ENCODE peak calls at places on chromosomes 16 and 17, in ten cellular contexts. H is OCI-LY7; J is mesendoderm; Z is mucosa of gallbladder; D is smooth muscle cell of the brain vasculature; K is GM12865; U is activated naive CD4-positive, alpha-beta T cell; C is GM12892; S is activated CD8-positive, alpha-beta T cell treated with anti-CD3 and anti-CD28 coated beads for 36 hours; I is A549. N is an unnamed sample.

GRCh38 chr17:49997256-49997735 is 2.3 kb upstream of the DLX3 start:
- DNase-seq in H (no peak), J (no peak), Z (no peak), D (no peak), K (no peak), U (no peak), C (no peak), S (no peak), I (no peak), N (peak)

GRCh38 chr16:84774810-84775209 is 45.0 kb upstream of the CRISPLD2 start:
- DNase-seq in H (no peak), J (no peak), Z (no peak), D (no peak), K (no peak), U (no peak), C (no peak), S (no peak), I (no peak), N (no peak)

GRCh38 chr17:57948555-57949420 is 6.4 kb downstream of the CUEDC1 start:
- DNase-seq in H (no peak), J (peak), Z (no peak), D (peak), K (peak), U (no peak), C (no peak), S (peak), I (peak), N (no peak)

GRCh38 chr17:46787478-46787877 is 31.0 kb downstream of the WNT3 start:
- DNase-seq in H (no peak), J (no peak), Z (no peak), D (no peak), K (no peak), U (no peak), C (no peak), S (no peak), I (no peak), N (no peak)

GRCh38 chr17:48060249-48060648 is 12.1 kb downstream of the NFE2L1 start:
- DNase-seq in H (no peak), J (no peak), Z (no peak), D (no peak), K (no peak), U (no peak), C (no peak), S (no peak), I (no peak), N (no peak)

GRCh38 chr16:86142801-86143236 is 243.9 kb downstream of the IRF8 start:
- DNase-seq in H (no peak), J (no peak), Z (no peak), D (no peak), K (peak), U (no peak), C (no peak), S (no peak), I (no peak), N (no peak)

GRCh38 chr16:14628806-14629611 is 1.1 kb downstream of the PARN start:
- DNase-seq in H (peak), J (no peak), Z (no peak), D (no peak), K (peak), U (no peak), C (no peak), S (peak), I (no peak), N (no peak)

GRCh38 chr16:3950343-3951193 is 70.1 kb upstream of the CREBBP start:
- DNase-seq in H (no peak), J (no peak), Z (peak), D (no peak), K (no peak), U (no peak), C (no peak), S (no peak), I (no peak), N (no peak)

GRCh38 chr17:49146620-49147306 is 14.2 kb downstream of the B4GALNT2 start:
- DNase-seq in H (no peak), J (peak), Z (no peak), D (peak), K (no peak), U (no peak), C (no peak), S (no peak), I (peak), N (no peak)

GRCh38 chr16:55543470-55543869 is 23.0 kb upstream of the CAPNS2 start:
- DNase-seq in H (no peak), J (peak), Z (no peak), D (no peak), K (no peak), U (no peak), C (no peak), S (no peak), I (no peak), N (no peak)

GRCh38 chr17:28500712-28501379 is 5.3 kb upstream of the FOXN1 start:
- DNase-seq in H (no peak), J (no peak), Z (no peak), D (no peak), K (peak), U (no peak), C (peak), S (no peak), I (no peak), N (no peak)

GRCh38 chr17:3697157-3697515 is 1.2 kb upstream of the P2RX5 start:
- DNase-seq in H (no peak), J (no peak), Z (no peak), D (no peak), K (no peak), U (no peak), C (no peak), S (no peak), I (no peak), N (no peak)

GRCh38 chr16:49415083-49415482 is 41.5 kb downstream of the C16orf78 start:
- DNase-seq in H (no peak), J (no peak), Z (no peak), D (no peak), K (no peak), U (no peak), C (no peak), S (no peak), I (no peak), N (no peak)

GRCh38 chr16:85979605-85980004 is 80.6 kb downstream of the IRF8 start:
- DNase-seq in H (no peak), J (no peak), Z (no peak), D (no peak), K (no peak), U (no peak), C (no peak), S (no peak), I (no peak), N (no peak)

GRCh38 chr16:8703693-8704092 is 29.3 kb downstream of the ABAT start:
- DNase-seq in H (no peak), J (no peak), Z (no peak), D (no peak), K (no peak), U (no peak), C (no peak), S (no peak), I (no peak), N (no peak)

GRCh38 chr17:56203430-56203829 is 50.2 kb downstream of the ANKFN1 start:
- DNase-seq in H (peak), J (no peak), Z (no peak), D (no peak), K (peak), U (no peak), C (no peak), S (no peak), I (peak), N (no peak)

GRCh38 chr16:28218109-28218508 is 6.3 kb upstream of the XPO6 start:
- DNase-seq in H (peak), J (peak), Z (peak), D (no peak), K (peak), U (peak), C (no peak), S (peak), I (no peak), N (peak)

GRCh38 chr17:40779181-40779909 is 3.0 kb downstream of the KRT27 start:
- DNase-seq in H (no peak), J (no peak), Z (no peak), D (no peak), K (no peak), U (peak), C (no peak), S (peak), I (peak), N (peak)

GRCh38 chr16:3514621-3515020 is 13.8 kb downstream of the CLUAP1 start:
- DNase-seq in H (no peak), J (no peak), Z (no peak), D (no peak), K (no peak), U (no peak), C (no peak), S (no peak), I (no peak), N (no peak)

GRCh38 chr17:51585514-51586104 is 325.3 kb downstream of the UTP18 start:
- DNase-seq in H (no peak), J (peak), Z (peak), D (no peak), K (peak), U (no peak), C (no peak), S (peak), I (peak), N (peak)

GRCh38 chr17:10234033-10234432 is 35.6 kb upstream of the GAS7 start:
- DNase-seq in H (no peak), J (no peak), Z (no peak), D (no peak), K (no peak), U (no peak), C (no peak), S (no peak), I (no peak), N (no peak)

GRCh38 chr16:24683250-24683649 is 46.2 kb upstream of the TNRC6A start:
- DNase-seq in H (no peak), J (no peak), Z (no peak), D (no peak), K (no peak), U (no peak), C (no peak), S (no peak), I (no peak), N (no peak)

GRCh38 chr17:49595328-49595727 is 19.7 kb downstream of the NXPH3 start:
- DNase-seq in H (no peak), J (no peak), Z (no peak), D (no peak), K (no peak), U (no peak), C (no peak), S (no peak), I (no peak), N (no peak)

GRCh38 chr17:27624555-27624954 is 6.4 kb upstream of the LGALS9 start:
- DNase-seq in H (no peak), J (no peak), Z (no peak), D (no peak), K (no peak), U (no peak), C (no peak), S (no peak), I (no peak), N (no peak)

GRCh38 chr16:64865037-64865696 is 256.7 kb downstream of the CDH11 start:
- DNase-seq in H (no peak), J (no peak), Z (no peak), D (no peak), K (no peak), U (no peak), C (no peak), S (no peak), I (no peak), N (no peak)

N was measured in H9.